ENCODE peak calls at places on chromosomes 4 and X, in seven cellular contexts. Y is tibial artery; E is ovary; D is CD8-positive, alpha-beta T cell; U is gastrocnemius medialis; J is GM23248; X is esophagus squamous epithelium. Q is an unnamed sample.

GRCh38 chrX:10259716-10260115 is 102.9 kb downstream of the CLCN4 start:
- DNase-seq in E (no peak), Y (no peak), X (no peak), U (no peak), D (no peak), J (peak; percentile 59), Q (no peak)

GRCh38 chrX:45134303-45134702 is 66.4 kb downstream of the DIPK2B start:
- DNase-seq in Y (no peak), U (no peak), D (no peak), X (no peak), J (no peak), E (peak; percentile 46), Q (no peak)

GRCh38 chr4:30536231-30536630 is 183.9 kb upstream of the PCDH7 start:
- DNase-seq in D (no peak), J (no peak), E (no peak), Y (no peak), U (no peak), X (no peak), Q (no peak)

GRCh38 chr4:73070072-73070385 is 513 bp upstream of the COX18 start:
- DNase-seq in X (no peak), Y (no peak), E (no peak), D (no peak), J (no peak), U (no peak), Q (no peak)

GRCh38 chrX:107483976-107484726 is 34.7 kb downstream of the FRMPD3 start:
- DNase-seq in X (no peak), Y (no peak), J (no peak), D (no peak), U (no peak), E (peak; percentile 83), Q (no peak)

GRCh38 chr4:5878359-5878758 is 14.5 kb downstream of the CRMP1 start:
- DNase-seq in X (no peak), D (no peak), E (no peak), U (no peak), J (no peak), Y (no peak), Q (no peak)

GRCh38 chr4:110049951-110050925 is 137.6 kb downstream of the EGF start:
- DNase-seq in E (no peak), U (no peak), D (peak; percentile 65), Y (no peak), X (no peak), J (peak; percentile 62), Q (no peak)

GRCh38 chr4:66017671-66018070 is 347.4 kb upstream of the EPHA5 start:
- DNase-seq in D (no peak), J (no peak), X (no peak), E (no peak), Y (no peak), U (no peak), Q (no peak)

GRCh38 chrX:140525448-140525847 is 20.6 kb upstream of the SOX3 start:
- DNase-seq in Y (no peak), X (no peak), E (no peak), D (no peak), J (peak; percentile 76), U (no peak), Q (no peak)

DNA sequence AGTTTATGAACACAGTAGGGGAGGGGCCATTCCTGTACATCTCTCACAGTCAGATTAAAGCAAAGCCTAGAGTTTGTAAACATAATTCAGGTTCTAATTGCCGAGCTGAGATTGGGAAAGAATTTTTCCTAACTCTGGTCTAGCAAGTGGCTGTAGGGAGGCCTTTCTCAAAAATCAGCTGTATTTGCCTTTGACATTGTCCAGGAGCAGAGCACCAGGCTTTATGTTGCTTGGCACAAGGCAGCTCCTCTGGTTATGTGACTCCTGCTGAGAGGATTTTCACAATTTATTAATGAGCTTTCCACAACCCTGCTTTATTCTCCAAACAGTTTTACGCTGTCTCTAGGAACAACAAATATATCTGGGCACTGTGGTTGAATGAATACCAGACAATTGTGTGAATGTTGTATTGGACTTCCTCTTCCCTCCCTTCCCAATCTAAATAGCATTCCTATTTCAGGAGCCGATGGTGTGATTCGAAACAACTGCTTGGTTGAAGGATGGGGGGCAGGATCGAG is 14.9 kb downstream of the LSM6 start:
- DNase-seq in Y (no peak), E (no peak), X (no peak), J (no peak), D (no peak), U (no peak), Q (no peak)
- H3K4me3 ChIP-seq in Y (no peak overlapping the region), E (no peak overlapping the region), X (no peak overlapping the region), J (no peak overlapping the region), D (no peak overlapping the region), U (no peak overlapping the region), Q (no peak overlapping the region)

GRCh38 chrX:117517994-117518393 is 598.6 kb downstream of the KLHL13 start:
- DNase-seq in D (no peak), Y (no peak), E (no peak), U (no peak), X (no peak), J (no peak), Q (no peak)

DNA sequence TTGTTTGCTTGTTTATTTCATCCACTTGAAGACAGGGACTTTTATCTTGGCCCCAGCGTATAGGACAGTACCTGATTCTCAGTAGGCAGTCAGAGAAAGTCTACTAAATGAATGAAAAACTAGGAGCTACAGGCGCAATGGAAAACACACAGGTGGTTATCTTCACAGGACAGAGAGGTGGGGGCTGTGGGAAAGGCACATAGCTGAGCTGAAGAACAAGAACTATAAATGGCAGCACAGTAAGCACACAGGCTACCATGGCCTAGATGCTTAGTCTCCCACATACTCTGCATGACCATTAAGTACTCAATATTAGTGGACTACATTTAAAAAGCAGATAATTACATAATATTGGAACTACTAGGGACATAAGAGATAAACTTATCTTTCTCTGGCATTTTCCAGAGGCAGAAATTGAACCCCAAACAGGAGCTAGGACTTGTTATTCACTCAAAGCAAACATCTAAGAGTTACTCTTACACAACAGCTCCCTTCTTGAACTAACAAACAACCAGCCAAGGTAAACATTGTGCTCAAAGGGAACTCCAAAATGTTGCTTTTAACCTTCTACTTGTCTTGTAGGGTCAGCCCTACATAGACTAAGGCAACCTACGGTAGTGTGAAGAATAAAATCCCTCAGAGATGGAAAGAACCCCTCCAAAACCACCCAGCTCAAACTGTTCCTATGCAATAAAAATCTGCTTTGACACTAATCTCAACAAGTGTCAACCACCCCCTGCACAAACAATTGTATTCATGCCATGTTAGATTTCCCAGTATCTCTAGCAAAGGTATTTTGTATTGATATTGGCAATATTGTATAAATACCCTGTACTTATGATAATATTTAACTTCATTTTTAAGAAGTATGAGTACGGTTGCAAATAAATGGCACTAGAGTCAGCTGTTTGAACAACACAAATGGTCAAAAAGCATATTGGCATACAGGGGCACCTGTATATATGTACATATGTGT is 593.6 kb downstream of the KLHL13 start:
- DNase-seq in Y (no peak), U (no peak), J (no peak), X (no peak), D (no peak), E (no peak), Q (no peak)
- H3K27ac ChIP-seq in Y (no peak overlapping the region), U (no peak overlapping the region), J (no peak overlapping the region), X (no peak overlapping the region), D (no peak overlapping the region), E (no peak overlapping the region), Q (no peak overlapping the region)

DNA sequence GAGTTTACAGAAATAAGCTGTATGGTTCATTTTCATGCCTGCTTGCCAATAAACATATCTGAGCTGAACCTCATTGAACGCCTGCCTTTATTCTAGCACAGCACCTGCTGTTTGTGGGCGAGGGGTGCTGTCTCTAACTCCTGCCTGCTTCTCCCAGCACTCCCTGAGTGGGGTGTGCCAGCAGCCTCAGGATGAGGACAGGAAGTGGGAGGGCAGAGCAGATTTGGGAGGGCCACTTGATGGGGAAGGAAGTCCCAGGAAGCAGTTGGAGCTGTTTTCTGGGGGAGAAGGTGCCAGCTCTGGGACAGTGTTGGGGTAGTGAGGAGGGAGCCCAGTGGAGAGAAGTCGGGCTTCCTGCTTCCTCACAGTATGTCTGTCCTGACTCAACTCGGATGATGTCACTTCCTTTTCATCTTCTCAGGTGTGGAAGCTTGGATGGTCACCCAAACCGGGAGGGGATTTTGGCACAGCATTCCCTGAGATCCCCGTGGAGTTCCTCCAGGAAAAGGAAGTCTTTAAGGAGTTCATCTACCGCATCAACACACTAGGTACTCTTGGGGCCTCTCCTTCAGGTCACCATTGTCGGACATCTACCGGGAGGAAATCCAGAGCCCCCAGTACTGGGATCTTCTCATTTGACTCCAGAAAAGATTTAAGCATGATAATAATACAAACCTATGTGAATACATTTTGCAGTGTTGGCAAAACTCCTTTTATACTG is 29.0 kb upstream of the MSANTD1 start:
- DNase-seq in U (no peak), J (no peak), E (peak; percentile 20), Y (peak; percentile 21), X (no peak), D (no peak), Q (no peak)
- H3K36me3 ChIP-seq in U (peaks cover 58% of the 10 kb centered on the region), J (peaks cover 13% of the 10 kb centered on the region), E (no peaks in the 10 kb centered on the region), Y (peaks cover 91% of the 10 kb centered on the region), X (peaks cover 99% of the 10 kb centered on the region), D (peaks cover 52% of the 10 kb centered on the region), Q (peaks cover 80% of the 10 kb centered on the region)

GRCh38 chr4:1763550-1764080 is 29.5 kb upstream of the FGFR3 start:
- DNase-seq in J (peak; percentile 81), U (no peak), D (no peak), X (no peak), Y (no peak), E (peak; percentile 69), Q (no peak)

GRCh38 chr4:1762264-1763010 is 30.7 kb upstream of the FGFR3 start:
- DNase-seq in Y (no peak), E (no peak), J (no peak), U (no peak), D (no peak), X (no peak), Q (no peak)

GRCh38 chr4:1764670-1765069 is 28.4 kb upstream of the FGFR3 start:
- DNase-seq in J (no peak), X (no peak), D (no peak), Y (no peak), E (no peak), U (no peak), Q (no peak)

GRCh38 chr4:1761130-1761688 is 31.9 kb upstream of the FGFR3 start:
- DNase-seq in U (no peak), J (no peak), E (no peak), Y (no peak), D (no peak), X (no peak), Q (no peak)

DNA sequence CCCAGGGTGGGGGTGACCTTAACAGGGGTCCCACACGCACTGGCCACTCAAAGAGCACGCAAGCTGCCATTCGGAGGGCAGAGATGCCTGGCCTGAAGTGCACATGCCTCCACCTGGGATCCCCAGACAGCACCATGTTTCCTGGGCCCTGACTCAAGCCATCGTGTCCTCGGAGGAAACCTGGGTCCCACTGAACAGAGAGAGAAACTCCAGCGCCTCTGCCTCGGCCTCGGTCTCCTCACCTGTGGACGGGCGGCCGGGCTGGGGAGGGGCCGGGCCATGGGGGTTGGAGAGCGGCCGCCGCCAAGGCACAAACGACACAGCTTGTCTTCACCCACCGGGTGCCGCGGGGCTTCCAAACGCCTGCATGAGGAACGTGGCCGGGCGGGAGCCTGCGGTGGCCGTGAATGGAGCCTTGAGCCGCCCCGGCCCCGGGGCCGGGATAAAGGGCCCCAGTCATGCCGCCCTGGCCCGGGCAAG is 30.0 kb upstream of the FGFR3 start:
- DNase-seq in Y (no peak), U (no peak), E (no peak), X (no peak), D (no peak), J (no peak), Q (no peak)
- H3K4me3 ChIP-seq in Y (peak overlapping the region; percentile 34), U (peak overlapping the region; percentile 27), E (no peak overlapping the region), X (peak overlapping the region; percentile 29), D (no peak overlapping the region), J (no peak overlapping the region), Q (peak overlapping the region; percentile 21)

Q was measured in vagina.